ENCODE peak calls at places on chromosomes 16 and 17, in seven cellular contexts. One of them, this sample, is unnamed.

GRCh38 chr17:69762766-69763165 is 312.3 kb upstream of the KCNJ16 start:
- DNase-seq in H7: no peak
- DNase-seq in amygdala: no peak
- DNase-seq in stimulated activated CD8-positive, alpha-beta memory T cell treated with anti-CD3 and anti-CD28 coated beads, Interleukin-7, amount 100 ng/mL, for 48 hours: no peak
- DNase-seq in activated T-helper 1 cell treated with Interleukin-2 at 50 U/mL for 16 hours: no peak
- DNase-seq in stimulated activated effector memory CD8-positive, alpha-beta T cell treated with anti-CD3 and anti-CD28 coated beads, Interleukin-12 subunit alpha, Interleukin-12 subunit beta, amount 100 ng/mL, for 72 hours: no peak
- DNase-seq in stimulated activated naive B cell treated with anti-CD40 and anti-IgM and Interleukin-4, amounts not matched to agents 10 μg/mL and 1 μg/mL and 100 μg/mL, for 72 hours: no peak
- DNase-seq in this sample: no peak

GRCh38 chr17:73667184-73667959 is 23.1 kb upstream of the SDK2 start:
- DNase-seq in stimulated activated effector memory CD8-positive, alpha-beta T cell treated with anti-CD3 and anti-CD28 coated beads, Interleukin-12 subunit alpha, Interleukin-12 subunit beta, amount 100 ng/mL, for 72 hours: no peak
- DNase-seq in stimulated activated naive B cell treated with anti-CD40 and anti-IgM and Interleukin-4, amounts not matched to agents 10 μg/mL and 1 μg/mL and 100 μg/mL, for 72 hours: no peak
- DNase-seq in stimulated activated CD8-positive, alpha-beta memory T cell treated with anti-CD3 and anti-CD28 coated beads, Interleukin-7, amount 100 ng/mL, for 48 hours: no peak
- DNase-seq in amygdala: no peak
- DNase-seq in H7: no peak
- DNase-seq in activated T-helper 1 cell treated with Interleukin-2 at 50 U/mL for 16 hours: no peak
- DNase-seq in this sample: no peak

GRCh38 chr17:60079401-60079861 is 710 bp upstream of the HEATR6 start:
- DNase-seq in stimulated activated CD8-positive, alpha-beta memory T cell treated with anti-CD3 and anti-CD28 coated beads, Interleukin-7, amount 100 ng/mL, for 48 hours: no peak
- DNase-seq in amygdala: no peak
- DNase-seq in activated T-helper 1 cell treated with Interleukin-2 at 50 U/mL for 16 hours: no peak
- DNase-seq in stimulated activated effector memory CD8-positive, alpha-beta T cell treated with anti-CD3 and anti-CD28 coated beads, Interleukin-12 subunit alpha, Interleukin-12 subunit beta, amount 100 ng/mL, for 72 hours: no peak
- DNase-seq in H7: no peak
- DNase-seq in stimulated activated naive B cell treated with anti-CD40 and anti-IgM and Interleukin-4, amounts not matched to agents 10 μg/mL and 1 μg/mL and 100 μg/mL, for 72 hours: no peak
- DNase-seq in this sample: peak; percentile 44

GRCh38 chr16:67672739-67673662 is 6.4 kb downstream of the C16orf86 start:
- DNase-seq in H7: peak; percentile 91
- DNase-seq in amygdala: peak; percentile 13
- DNase-seq in stimulated activated effector memory CD8-positive, alpha-beta T cell treated with anti-CD3 and anti-CD28 coated beads, Interleukin-12 subunit alpha, Interleukin-12 subunit beta, amount 100 ng/mL, for 72 hours: no peak
- DNase-seq in stimulated activated CD8-positive, alpha-beta memory T cell treated with anti-CD3 and anti-CD28 coated beads, Interleukin-7, amount 100 ng/mL, for 48 hours: no peak
- DNase-seq in stimulated activated naive B cell treated with anti-CD40 and anti-IgM and Interleukin-4, amounts not matched to agents 10 μg/mL and 1 μg/mL and 100 μg/mL, for 72 hours: no peak
- DNase-seq in activated T-helper 1 cell treated with Interleukin-2 at 50 U/mL for 16 hours: no peak
- DNase-seq in this sample: peak; percentile 39

GRCh38 chr16:10114411-10114810 is 67.8 kb downstream of the GRIN2A start:
- DNase-seq in stimulated activated naive B cell treated with anti-CD40 and anti-IgM and Interleukin-4, amounts not matched to agents 10 μg/mL and 1 μg/mL and 100 μg/mL, for 72 hours: no peak
- DNase-seq in stimulated activated effector memory CD8-positive, alpha-beta T cell treated with anti-CD3 and anti-CD28 coated beads, Interleukin-12 subunit alpha, Interleukin-12 subunit beta, amount 100 ng/mL, for 72 hours: no peak
- DNase-seq in activated T-helper 1 cell treated with Interleukin-2 at 50 U/mL for 16 hours: no peak
- DNase-seq in amygdala: no peak
- DNase-seq in H7: no peak
- DNase-seq in stimulated activated CD8-positive, alpha-beta memory T cell treated with anti-CD3 and anti-CD28 coated beads, Interleukin-7, amount 100 ng/mL, for 48 hours: no peak
- DNase-seq in this sample: no peak

GRCh38 chr17:18025596-18026407 is 13.2 kb downstream of the ATPAF2 start:
- DNase-seq in H7: no peak
- DNase-seq in stimulated activated CD8-positive, alpha-beta memory T cell treated with anti-CD3 and anti-CD28 coated beads, Interleukin-7, amount 100 ng/mL, for 48 hours: no peak
- DNase-seq in amygdala: no peak
- DNase-seq in stimulated activated naive B cell treated with anti-CD40 and anti-IgM and Interleukin-4, amounts not matched to agents 10 μg/mL and 1 μg/mL and 100 μg/mL, for 72 hours: no peak
- DNase-seq in activated T-helper 1 cell treated with Interleukin-2 at 50 U/mL for 16 hours: no peak
- DNase-seq in stimulated activated effector memory CD8-positive, alpha-beta T cell treated with anti-CD3 and anti-CD28 coated beads, Interleukin-12 subunit alpha, Interleukin-12 subunit beta, amount 100 ng/mL, for 72 hours: no peak
- DNase-seq in this sample: peak; percentile 25

GRCh38 chr16:84555418-84556196 is 51.1 kb upstream of the MEAK7 start:
- DNase-seq in H7: peak; percentile 70
- DNase-seq in stimulated activated naive B cell treated with anti-CD40 and anti-IgM and Interleukin-4, amounts not matched to agents 10 μg/mL and 1 μg/mL and 100 μg/mL, for 72 hours: no peak
- DNase-seq in amygdala: peak; percentile 23
- DNase-seq in stimulated activated effector memory CD8-positive, alpha-beta T cell treated with anti-CD3 and anti-CD28 coated beads, Interleukin-12 subunit alpha, Interleukin-12 subunit beta, amount 100 ng/mL, for 72 hours: no peak
- DNase-seq in stimulated activated CD8-positive, alpha-beta memory T cell treated with anti-CD3 and anti-CD28 coated beads, Interleukin-7, amount 100 ng/mL, for 48 hours: no peak
- DNase-seq in activated T-helper 1 cell treated with Interleukin-2 at 50 U/mL for 16 hours: no peak
- DNase-seq in this sample: no peak

GRCh38 chr17:8096541-8096940 is 9.0 kb upstream of the ALOX12B start:
- DNase-seq in stimulated activated naive B cell treated with anti-CD40 and anti-IgM and Interleukin-4, amounts not matched to agents 10 μg/mL and 1 μg/mL and 100 μg/mL, for 72 hours: no peak
- DNase-seq in stimulated activated CD8-positive, alpha-beta memory T cell treated with anti-CD3 and anti-CD28 coated beads, Interleukin-7, amount 100 ng/mL, for 48 hours: no peak
- DNase-seq in H7: no peak
- DNase-seq in amygdala: no peak
- DNase-seq in stimulated activated effector memory CD8-positive, alpha-beta T cell treated with anti-CD3 and anti-CD28 coated beads, Interleukin-12 subunit alpha, Interleukin-12 subunit beta, amount 100 ng/mL, for 72 hours: no peak
- DNase-seq in activated T-helper 1 cell treated with Interleukin-2 at 50 U/mL for 16 hours: no peak
- DNase-seq in this sample: no peak

GRCh38 chr16:27503662-27504061 is 46.1 kb downstream of the GTF3C1 start:
- DNase-seq in H7: no peak
- DNase-seq in stimulated activated CD8-positive, alpha-beta memory T cell treated with anti-CD3 and anti-CD28 coated beads, Interleukin-7, amount 100 ng/mL, for 48 hours: no peak
- DNase-seq in stimulated activated effector memory CD8-positive, alpha-beta T cell treated with anti-CD3 and anti-CD28 coated beads, Interleukin-12 subunit alpha, Interleukin-12 subunit beta, amount 100 ng/mL, for 72 hours: no peak
- DNase-seq in stimulated activated naive B cell treated with anti-CD40 and anti-IgM and Interleukin-4, amounts not matched to agents 10 μg/mL and 1 μg/mL and 100 μg/mL, for 72 hours: no peak
- DNase-seq in amygdala: no peak
- DNase-seq in activated T-helper 1 cell treated with Interleukin-2 at 50 U/mL for 16 hours: no peak
- DNase-seq in this sample: no peak

GRCh38 chr17:78414178-78415162 is 36.0 kb downstream of the PGS1 start:
- DNase-seq in stimulated activated effector memory CD8-positive, alpha-beta T cell treated with anti-CD3 and anti-CD28 coated beads, Interleukin-12 subunit alpha, Interleukin-12 subunit beta, amount 100 ng/mL, for 72 hours: peak; percentile 22
- DNase-seq in activated T-helper 1 cell treated with Interleukin-2 at 50 U/mL for 16 hours: peak; percentile 28
- DNase-seq in H7: no peak
- DNase-seq in stimulated activated naive B cell treated with anti-CD40 and anti-IgM and Interleukin-4, amounts not matched to agents 10 μg/mL and 1 μg/mL and 100 μg/mL, for 72 hours: no peak
- DNase-seq in stimulated activated CD8-positive, alpha-beta memory T cell treated with anti-CD3 and anti-CD28 coated beads, Interleukin-7, amount 100 ng/mL, for 48 hours: no peak
- DNase-seq in amygdala: no peak
- DNase-seq in this sample: no peak

This sample was measured in SW480.